ENCODE peak calls at places on chromosome 15, in nine cellular contexts. N is T47D, P is KG1, Q is GM23338, S is nucleus accumbens, C is HCT116, H is DMS153, L is nephron progenitor cell, E is fibroblast of villous mesenchyme. X is an unnamed sample.

GRCh38 chr15:79002631-79003030 is 57.8 kb upstream of the CTSH start:
- DNase-seq in N (no peak), P (no peak), Q (no peak), S (no peak), C (no peak), H (no peak), L (no peak), E (no peak), X (no peak)

GRCh38 chr15:25930931-25931330 is 67.8 kb upstream of the ATP10A start:
- DNase-seq in N (no peak), P (no peak), Q (no peak), S (no peak), C (no peak), H (no peak), L (no peak), E (no peak), X (no peak)

GRCh38 chr15:65038428-65038827 is 6.8 kb upstream of the SLC51B start:
- DNase-seq in N (no peak), P (no peak), Q (no peak), S (no peak), C (no peak), H (no peak), L (no peak), E (no peak), X (no peak)

GRCh38 chr15:93862791-93863190 is 368.6 kb upstream of the MCTP2 start:
- DNase-seq in N (no peak), P (peak), Q (no peak), S (no peak), C (no peak), H (no peak), L (no peak), E (no peak), X (no peak)

GRCh38 chr15:46251873-46252272 is 617.0 kb downstream of the SQOR start:
- DNase-seq in N (no peak), P (no peak), Q (peak), S (no peak), C (no peak), H (peak), L (no peak), E (no peak), X (no peak)

GRCh38 chr15:31857194-31857593 is 173.1 kb upstream of the CHRNA7 start:
- DNase-seq in N (no peak), P (no peak), Q (peak), S (no peak), C (no peak), H (no peak), L (no peak), E (no peak), X (peak)

GRCh38 chr15:68126415-68126814 is 72.3 kb downstream of the PIAS1 start:
- DNase-seq in N (no peak), P (no peak), Q (no peak), S (no peak), C (no peak), H (no peak), L (no peak), E (peak), X (no peak)

GRCh38 chr15:81097893-81098280 is 36.2 kb upstream of the CFAP161 start:
- DNase-seq in N (no peak), P (no peak), Q (no peak), S (no peak), C (no peak), H (no peak), L (no peak), E (no peak), X (peak)

GRCh38 chr15:78212546-78213424 is 21.6 kb downstream of the ACSBG1 start:
- DNase-seq in N (no peak), P (no peak), Q (no peak), S (no peak), C (peak), H (no peak), L (peak), E (peak), X (no peak)

GRCh38 chr15:23897576-23897975 is 210.5 kb upstream of the NDN start:
- DNase-seq in N (no peak), P (no peak), Q (peak), S (no peak), C (no peak), H (no peak), L (no peak), E (no peak), X (no peak)

GRCh38 chr15:51051776-51052175 is 42.9 kb downstream of the TNFAIP8L3 start:
- DNase-seq in N (peak), P (no peak), Q (no peak), S (no peak), C (no peak), H (no peak), L (no peak), E (no peak), X (peak)

GRCh38 chr15:78105541-78106241 is 13.3 kb downstream of the SH2D7 start:
- DNase-seq in N (no peak), P (no peak), Q (no peak), S (no peak), C (no peak), H (no peak), L (no peak), E (peak), X (no peak)

GRCh38 chr15:37720267-37720666 is 214.2 kb upstream of the TMCO5A start:
- DNase-seq in N (no peak), P (no peak), Q (no peak), S (no peak), C (no peak), H (no peak), L (no peak), E (no peak), X (no peak)

GRCh38 chr15:62897634-62898033 is 144.9 kb upstream of the TPM1 start:
- DNase-seq in N (no peak), P (no peak), Q (no peak), S (no peak), C (no peak), H (no peak), L (no peak), E (no peak), X (no peak)

GRCh38 chr15:81751321-81751720 is 294.5 kb downstream of the MEX3B start:
- DNase-seq in N (peak), P (no peak), Q (peak), S (no peak), C (no peak), H (no peak), L (no peak), E (no peak), X (peak)

GRCh38 chr15:67198157-67198754 is 56.2 kb downstream of the AAGAB start:
- DNase-seq in N (no peak), P (no peak), Q (no peak), S (no peak), C (no peak), H (no peak), L (no peak), E (no peak), X (no peak)

GRCh38 chr15:27091270-27091940 is 120.4 kb downstream of the GABRG3 start:
- DNase-seq in N (no peak), P (no peak), Q (no peak), S (no peak), C (no peak), H (no peak), L (no peak), E (no peak), X (no peak)

GRCh38 chr15:73866481-73866880 is 6.9 kb upstream of the TBC1D21 start:
- DNase-seq in N (no peak), P (no peak), Q (no peak), S (no peak), C (no peak), H (no peak), L (no peak), E (no peak), X (no peak)

GRCh38 chr15:82159922-82160321 is 102.6 kb downstream of the EFL1 start:
- DNase-seq in N (no peak), P (no peak), Q (peak), S (no peak), C (peak), H (no peak), L (no peak), E (peak), X (no peak)

GRCh38 chr15:62063851-62064635 is 2.7 kb upstream of the C2CD4A start:
- DNase-seq in N (peak), P (no peak), Q (no peak), S (no peak), C (no peak), H (no peak), L (no peak), E (peak), X (no peak)

GRCh38 chr15:66390670-66391069 is 4.0 kb downstream of the MAP2K1 start:
- DNase-seq in N (no peak), P (no peak), Q (no peak), S (no peak), C (no peak), H (no peak), L (no peak), E (peak), X (no peak)

GRCh38 chr15:66963084-66963483 is 102.3 kb upstream of the SMAD3 start:
- DNase-seq in N (no peak), P (no peak), Q (no peak), S (no peak), C (no peak), H (no peak), L (no peak), E (no peak), X (no peak)

GRCh38 chr15:40823572-40824343 is 4.8 kb downstream of the PPP1R14D start:
- DNase-seq in N (peak), P (no peak), Q (no peak), S (no peak), C (no peak), H (peak), L (no peak), E (no peak), X (no peak)

GRCh38 chr15:75198560-75199346 is 2.9 kb upstream of the C15orf39 start:
- DNase-seq in N (peak), P (no peak), Q (peak), S (no peak), C (peak), H (peak), L (no peak), E (peak), X (peak)

GRCh38 chr15:70492240-70493177 is 270.8 kb downstream of the UACA start:
- DNase-seq in N (no peak), P (peak), Q (peak), S (no peak), C (no peak), H (peak), L (no peak), E (peak), X (no peak)

GRCh38 chr15:95687686-95688085 is 642.8 kb upstream of the NR2F2 start:
- DNase-seq in N (no peak), P (no peak), Q (no peak), S (no peak), C (no peak), H (no peak), L (no peak), E (no peak), X (no peak)

X was measured in cerebellar cortex.